ENCODE peak calls at places on chromosomes 4 and X, in seven cellular contexts. One of them, this sample, is unnamed.

GRCh38 chr4:141652161-141652778 is 15.9 kb downstream of the IL15 start:
- DNase-seq in kidney: no peak
- DNase-seq in CD4-positive, alpha-beta memory T cell: no peak
- DNase-seq in right atrium auricular region: no peak
- DNase-seq in ovary: no peak
- DNase-seq in endodermal cell: no peak
- DNase-seq in cardiac fibroblast: peak
- DNase-seq in this sample: peak

GRCh38 chrX:111302284-111302683 is 32.0 kb upstream of the CAPN6 start:
- DNase-seq in kidney: no peak
- DNase-seq in right atrium auricular region: no peak
- DNase-seq in ovary: no peak
- DNase-seq in endodermal cell: no peak
- DNase-seq in cardiac fibroblast: no peak
- DNase-seq in CD4-positive, alpha-beta memory T cell: no peak
- DNase-seq in this sample: no peak

GRCh38 chr4:122785099-122785498 is 41.5 kb upstream of the FGF2 start:
- DNase-seq in cardiac fibroblast: no peak
- DNase-seq in CD4-positive, alpha-beta memory T cell: no peak
- DNase-seq in right atrium auricular region: no peak
- DNase-seq in kidney: no peak
- DNase-seq in ovary: no peak
- DNase-seq in endodermal cell: no peak
- DNase-seq in this sample: no peak

GRCh38 chr4:156193800-156194199 is 240.1 kb upstream of the CTSO start:
- DNase-seq in cardiac fibroblast: no peak
- DNase-seq in CD4-positive, alpha-beta memory T cell: no peak
- DNase-seq in kidney: no peak
- DNase-seq in endodermal cell: no peak
- DNase-seq in right atrium auricular region: no peak
- DNase-seq in ovary: no peak
- DNase-seq in this sample: no peak

GRCh38 chr4:125664091-125664767 is 349.5 kb downstream of the FAT4 start:
- DNase-seq in endodermal cell: peak
- DNase-seq in right atrium auricular region: no peak
- DNase-seq in kidney: no peak
- DNase-seq in ovary: no peak
- DNase-seq in cardiac fibroblast: no peak
- DNase-seq in CD4-positive, alpha-beta memory T cell: no peak
- DNase-seq in this sample: no peak

GRCh38 chr4:13047591-13047990 is 436.5 kb downstream of the RAB28 start:
- DNase-seq in ovary: no peak
- DNase-seq in right atrium auricular region: no peak
- DNase-seq in endodermal cell: no peak
- DNase-seq in CD4-positive, alpha-beta memory T cell: no peak
- DNase-seq in kidney: no peak
- DNase-seq in cardiac fibroblast: no peak
- DNase-seq in this sample: no peak

GRCh38 chr4:47198791-47199190 is 167.4 kb downstream of the GABRB1 start:
- DNase-seq in kidney: no peak
- DNase-seq in right atrium auricular region: no peak
- DNase-seq in ovary: no peak
- DNase-seq in CD4-positive, alpha-beta memory T cell: no peak
- DNase-seq in endodermal cell: peak
- DNase-seq in cardiac fibroblast: no peak
- DNase-seq in this sample: no peak

GRCh38 chrX:115560978-115561604 is at the start of gene PLS3:
- DNase-seq in kidney: peak
- DNase-seq in ovary: peak
- DNase-seq in endodermal cell: peak
- DNase-seq in CD4-positive, alpha-beta memory T cell: no peak
- DNase-seq in cardiac fibroblast: peak
- DNase-seq in right atrium auricular region: peak
- DNase-seq in this sample: peak

GRCh38 chr4:55297346-55297745 is 48.7 kb upstream of the SRD5A3 start:
- DNase-seq in CD4-positive, alpha-beta memory T cell: no peak
- DNase-seq in right atrium auricular region: no peak
- DNase-seq in cardiac fibroblast: no peak
- DNase-seq in kidney: no peak
- DNase-seq in endodermal cell: no peak
- DNase-seq in ovary: no peak
- DNase-seq in this sample: no peak

GRCh38 chrX:41846714-41847113 is 76.6 kb downstream of the CASK start:
- DNase-seq in kidney: no peak
- DNase-seq in right atrium auricular region: no peak
- DNase-seq in ovary: no peak
- DNase-seq in endodermal cell: no peak
- DNase-seq in CD4-positive, alpha-beta memory T cell: no peak
- DNase-seq in cardiac fibroblast: no peak
- DNase-seq in this sample: no peak

GRCh38 chrX:100979881-100980607 is 10.5 kb downstream of the ARL13A start:
- DNase-seq in CD4-positive, alpha-beta memory T cell: no peak
- DNase-seq in cardiac fibroblast: no peak
- DNase-seq in kidney: no peak
- DNase-seq in right atrium auricular region: no peak
- DNase-seq in endodermal cell: no peak
- DNase-seq in ovary: no peak
- DNase-seq in this sample: no peak

GRCh38 chrX:47321386-47321785 is 49.0 kb upstream of the ZNF157 start:
- DNase-seq in right atrium auricular region: peak
- DNase-seq in kidney: peak
- DNase-seq in CD4-positive, alpha-beta memory T cell: no peak
- DNase-seq in ovary: peak
- DNase-seq in cardiac fibroblast: peak
- DNase-seq in endodermal cell: peak
- DNase-seq in this sample: peak

GRCh38 chr4:2289311-2289954 is 27.5 kb upstream of the MXD4 start:
- DNase-seq in kidney: peak
- DNase-seq in CD4-positive, alpha-beta memory T cell: no peak
- DNase-seq in ovary: no peak
- DNase-seq in cardiac fibroblast: no peak
- DNase-seq in right atrium auricular region: no peak
- DNase-seq in endodermal cell: peak
- DNase-seq in this sample: no peak

GRCh38 chr4:182018691-182019090 is 224.5 kb upstream of the TENM3 start:
- DNase-seq in cardiac fibroblast: no peak
- DNase-seq in ovary: no peak
- DNase-seq in kidney: no peak
- DNase-seq in CD4-positive, alpha-beta memory T cell: no peak
- DNase-seq in right atrium auricular region: no peak
- DNase-seq in endodermal cell: no peak
- DNase-seq in this sample: no peak

GRCh38 chr4:144754562-144755410 is 108.8 kb downstream of the HHIP start:
- DNase-seq in ovary: no peak
- DNase-seq in right atrium auricular region: no peak
- DNase-seq in endodermal cell: peak
- DNase-seq in cardiac fibroblast: peak
- DNase-seq in CD4-positive, alpha-beta memory T cell: no peak
- DNase-seq in kidney: no peak
- DNase-seq in this sample: peak

GRCh38 chrX:135892781-135893180 is 463 bp downstream of the CT45A10 start:
- DNase-seq in CD4-positive, alpha-beta memory T cell: no peak
- DNase-seq in ovary: no peak
- DNase-seq in right atrium auricular region: no peak
- DNase-seq in kidney: peak
- DNase-seq in endodermal cell: no peak
- DNase-seq in cardiac fibroblast: no peak
- DNase-seq in this sample: no peak

GRCh38 chrX:12981880-12982279 is 7.0 kb downstream of the TMSB4X start:
- DNase-seq in right atrium auricular region: no peak
- DNase-seq in kidney: no peak
- DNase-seq in cardiac fibroblast: no peak
- DNase-seq in CD4-positive, alpha-beta memory T cell: peak
- DNase-seq in ovary: no peak
- DNase-seq in endodermal cell: no peak
- DNase-seq in this sample: no peak

GRCh38 chr4:6198768-6199343 is 1.5 kb downstream of the JAKMIP1 start:
- DNase-seq in endodermal cell: peak
- DNase-seq in ovary: peak
- DNase-seq in CD4-positive, alpha-beta memory T cell: no peak
- DNase-seq in right atrium auricular region: no peak
- DNase-seq in kidney: no peak
- DNase-seq in cardiac fibroblast: peak
- DNase-seq in this sample: no peak
- H3K4me3 ChIP-seq in endodermal cell: peak
- H3K4me3 ChIP-seq in ovary: peak
- H3K4me3 ChIP-seq in CD4-positive, alpha-beta memory T cell: peak
- H3K4me3 ChIP-seq in right atrium auricular region: no peak
- H3K4me3 ChIP-seq in kidney: no peak
- H3K4me3 ChIP-seq in cardiac fibroblast: no peak
- H3K4me3 ChIP-seq in this sample: no peak

GRCh38 chrX:39758791-39759525 is 338.8 kb downstream of the BCOR start:
- DNase-seq in right atrium auricular region: no peak
- DNase-seq in cardiac fibroblast: no peak
- DNase-seq in endodermal cell: no peak
- DNase-seq in kidney: no peak
- DNase-seq in CD4-positive, alpha-beta memory T cell: no peak
- DNase-seq in ovary: peak
- DNase-seq in this sample: no peak

GRCh38 chrX:39762266-39762841 is 335.4 kb downstream of the BCOR start:
- DNase-seq in cardiac fibroblast: peak
- DNase-seq in CD4-positive, alpha-beta memory T cell: no peak
- DNase-seq in endodermal cell: no peak
- DNase-seq in right atrium auricular region: no peak
- DNase-seq in kidney: no peak
- DNase-seq in ovary: no peak
- DNase-seq in this sample: no peak

GRCh38 chrX:39760930-39761329 is 336.8 kb downstream of the BCOR start:
- DNase-seq in right atrium auricular region: no peak
- DNase-seq in CD4-positive, alpha-beta memory T cell: no peak
- DNase-seq in ovary: no peak
- DNase-seq in cardiac fibroblast: no peak
- DNase-seq in endodermal cell: no peak
- DNase-seq in kidney: no peak
- DNase-seq in this sample: no peak

GRCh38 chrX:39757971-39758370 is 339.8 kb downstream of the BCOR start:
- DNase-seq in ovary: no peak
- DNase-seq in CD4-positive, alpha-beta memory T cell: no peak
- DNase-seq in endodermal cell: no peak
- DNase-seq in right atrium auricular region: no peak
- DNase-seq in kidney: no peak
- DNase-seq in cardiac fibroblast: peak
- DNase-seq in this sample: peak

DNA sequence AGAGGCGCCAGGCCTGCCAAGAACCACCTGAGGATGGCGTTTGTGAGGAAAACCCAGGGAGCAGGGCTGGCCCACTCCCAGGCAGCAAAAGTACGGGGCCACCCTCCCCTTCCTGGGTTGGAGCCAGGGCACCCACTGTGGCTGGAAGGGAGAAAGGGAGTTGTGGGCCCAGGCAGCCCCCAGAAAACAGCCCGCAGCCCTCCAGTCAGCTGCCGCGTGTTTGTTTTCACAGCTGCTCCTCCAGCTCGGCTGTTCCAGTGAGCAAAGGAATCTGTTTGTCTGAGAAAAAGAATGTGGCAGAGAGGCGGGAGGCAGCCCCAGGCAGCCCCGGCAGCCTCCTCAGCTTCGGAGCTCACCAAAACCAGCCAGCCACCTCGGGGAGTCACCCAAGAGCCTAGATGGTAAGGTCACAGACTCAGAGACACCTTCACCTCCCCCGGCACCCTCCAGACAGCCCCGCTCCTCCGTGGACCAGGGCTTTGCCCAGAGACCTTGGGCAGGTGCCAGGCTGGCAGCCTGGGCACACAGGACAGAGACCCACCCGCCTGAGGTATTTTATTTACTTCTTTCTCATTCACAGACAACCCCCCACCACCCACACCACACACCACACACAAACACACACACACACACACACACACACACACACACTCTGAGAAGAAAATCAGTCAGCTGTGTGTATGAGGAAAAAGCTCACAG is 338.1 kb downstream of the BCOR start:
- DNase-seq in kidney: peak
- DNase-seq in endodermal cell: peak
- DNase-seq in cardiac fibroblast: peak
- DNase-seq in ovary: peak
- DNase-seq in right atrium auricular region: no peak
- DNase-seq in CD4-positive, alpha-beta memory T cell: no peak
- DNase-seq in this sample: peak
- H3K4me3 ChIP-seq in kidney: no peak
- H3K4me3 ChIP-seq in endodermal cell: no peak
- H3K4me3 ChIP-seq in cardiac fibroblast: no peak
- H3K4me3 ChIP-seq in ovary: no peak
- H3K4me3 ChIP-seq in right atrium auricular region: no peak
- H3K4me3 ChIP-seq in CD4-positive, alpha-beta memory T cell: no peak
- H3K4me3 ChIP-seq in this sample: no peak

GRCh38 chr4:152535903-152536544 is at the start of gene FBXW7:
- DNase-seq in endodermal cell: peak
- DNase-seq in ovary: peak
- DNase-seq in kidney: peak
- DNase-seq in right atrium auricular region: peak
- DNase-seq in CD4-positive, alpha-beta memory T cell: peak
- DNase-seq in cardiac fibroblast: peak
- DNase-seq in this sample: peak
- H3K4me3 ChIP-seq in endodermal cell: peak
- H3K4me3 ChIP-seq in ovary: peak
- H3K4me3 ChIP-seq in kidney: peak
- H3K4me3 ChIP-seq in right atrium auricular region: peak
- H3K4me3 ChIP-seq in CD4-positive, alpha-beta memory T cell: peak
- H3K4me3 ChIP-seq in cardiac fibroblast: peak
- H3K4me3 ChIP-seq in this sample: peak

GRCh38 chr4:574346-575161 is 1.5 kb downstream of the TMEM271 start:
- DNase-seq in ovary: no peak
- DNase-seq in right atrium auricular region: no peak
- DNase-seq in cardiac fibroblast: no peak
- DNase-seq in kidney: no peak
- DNase-seq in CD4-positive, alpha-beta memory T cell: no peak
- DNase-seq in endodermal cell: no peak
- DNase-seq in this sample: no peak
- H3K4me3 ChIP-seq in ovary: no peak
- H3K4me3 ChIP-seq in right atrium auricular region: no peak
- H3K4me3 ChIP-seq in cardiac fibroblast: no peak
- H3K4me3 ChIP-seq in kidney: no peak
- H3K4me3 ChIP-seq in CD4-positive, alpha-beta memory T cell: no peak
- H3K4me3 ChIP-seq in endodermal cell: no peak
- H3K4me3 ChIP-seq in this sample: no peak